ENCODE peak calls at places on chromosomes 3 and 15, in five cellular contexts. One of them, this sample, is unnamed.

GRCh38 chr3:106728315-106728821 is 648.9 kb upstream of the CCDC54 start:
- DNase-seq in psoas muscle: no peak
- DNase-seq in upper lobe of right lung: no peak
- DNase-seq in body of pancreas: no peak
- DNase-seq in A549: peak; percentile 59
- DNase-seq in this sample: no peak

GRCh38 chr15:81809543-81809942 is 236.3 kb downstream of the MEX3B start:
- DNase-seq in psoas muscle: no peak
- DNase-seq in upper lobe of right lung: no peak
- DNase-seq in body of pancreas: no peak
- DNase-seq in A549: peak; percentile 59
- DNase-seq in this sample: no peak

GRCh38 chr3:69932501-69932900 is 67.0 kb upstream of the SAMMSON start:
- DNase-seq in psoas muscle: no peak
- DNase-seq in upper lobe of right lung: no peak
- DNase-seq in body of pancreas: no peak
- DNase-seq in A549: no peak
- DNase-seq in this sample: no peak

GRCh38 chr3:143443851-143444331 is 324.3 kb downstream of the CHST2 start:
- DNase-seq in psoas muscle: no peak
- DNase-seq in upper lobe of right lung: no peak
- DNase-seq in body of pancreas: no peak
- DNase-seq in A549: peak; percentile 93
- DNase-seq in this sample: no peak

GRCh38 chr3:132405188-132405587 is 12.1 kb upstream of the DNAJC13 start:
- DNase-seq in psoas muscle: no peak
- DNase-seq in upper lobe of right lung: no peak
- DNase-seq in body of pancreas: no peak
- DNase-seq in A549: no peak
- DNase-seq in this sample: no peak

GRCh38 chr3:195897853-195898415 is 10.4 kb downstream of the TNK2 start:
- DNase-seq in psoas muscle: peak; percentile 41
- DNase-seq in upper lobe of right lung: no peak
- DNase-seq in body of pancreas: no peak
- DNase-seq in A549: no peak
- DNase-seq in this sample: no peak

GRCh38 chr15:41773332-41773728 is 954 bp upstream of the MAPKBP1 start:
- DNase-seq in psoas muscle: no peak
- DNase-seq in upper lobe of right lung: no peak
- DNase-seq in body of pancreas: no peak
- DNase-seq in A549: no peak
- DNase-seq in this sample: no peak

GRCh38 chr15:26771917-26772587 is 814 bp downstream of the GABRB3 start:
- DNase-seq in psoas muscle: no peak
- DNase-seq in upper lobe of right lung: no peak
- DNase-seq in body of pancreas: peak; percentile 25
- DNase-seq in A549: peak; percentile 52
- DNase-seq in this sample: no peak

GRCh38 chr3:73661262-73661661 is 36.5 kb upstream of the PDZRN3 start:
- DNase-seq in psoas muscle: no peak
- DNase-seq in upper lobe of right lung: no peak
- DNase-seq in body of pancreas: no peak
- DNase-seq in A549: no peak
- DNase-seq in this sample: no peak

GRCh38 chr15:39580117-39580629 is 706 bp upstream of the THBS1 start:
- DNase-seq in psoas muscle: peak; percentile 93
- DNase-seq in upper lobe of right lung: peak; percentile 97
- DNase-seq in body of pancreas: peak; percentile 92
- DNase-seq in A549: peak; percentile 86
- DNase-seq in this sample: peak; percentile 96

GRCh38 chr15:39580630-39581500 is at the start of gene THBS1:
- DNase-seq in psoas muscle: peak; percentile 84
- DNase-seq in upper lobe of right lung: peak; percentile 94
- DNase-seq in body of pancreas: peak; percentile 70
- DNase-seq in A549: peak; percentile 84
- DNase-seq in this sample: peak; percentile 83

GRCh38 chr15:39579487-39580116 is 1.3 kb upstream of the THBS1 start:
- DNase-seq in psoas muscle: peak; percentile 70
- DNase-seq in upper lobe of right lung: peak; percentile 82
- DNase-seq in body of pancreas: peak; percentile 50
- DNase-seq in A549: peak; percentile 88
- DNase-seq in this sample: peak; percentile 73

GRCh38 chr15:39581501-39582285 is 814 bp downstream of the THBS1 start:
- DNase-seq in psoas muscle: no peak
- DNase-seq in upper lobe of right lung: peak; percentile 80
- DNase-seq in body of pancreas: peak; percentile 72
- DNase-seq in A549: peak; percentile 69
- DNase-seq in this sample: no peak

GRCh38 chr15:39578851-39579486 is 1.9 kb upstream of the THBS1 start:
- DNase-seq in psoas muscle: no peak
- DNase-seq in upper lobe of right lung: no peak
- DNase-seq in body of pancreas: no peak
- DNase-seq in A549: no peak
- DNase-seq in this sample: no peak
- TF ChIP-seq CTCF in psoas muscle: no peak
- TF ChIP-seq CTCF in upper lobe of right lung: no peak
- TF ChIP-seq CTCF in body of pancreas: no peak
- TF ChIP-seq CTCF in A549: no peak
- TF ChIP-seq CTCF in this sample: no peak

DNA sequence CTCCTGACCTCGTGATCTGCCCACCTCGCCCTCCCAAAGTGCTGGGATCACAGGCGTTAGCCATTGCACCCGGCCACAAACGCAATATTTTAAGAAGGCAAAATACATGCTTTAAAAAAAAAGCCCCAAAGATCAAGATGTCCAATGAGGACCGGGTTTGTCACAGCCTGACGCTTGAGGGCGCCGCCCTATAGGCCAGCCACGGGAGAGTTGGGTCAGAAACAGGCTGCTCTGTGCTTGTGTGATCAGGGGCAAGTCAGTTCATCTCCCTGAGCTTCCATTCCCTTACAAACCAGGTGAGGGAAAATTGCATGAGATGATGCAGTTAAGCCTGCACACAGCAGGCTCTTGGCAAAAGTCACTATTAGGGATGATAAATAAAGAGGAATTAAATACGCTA is 23.9 kb downstream of the FAM174B start:
- DNase-seq in psoas muscle: no peak
- DNase-seq in upper lobe of right lung: peak; percentile 26
- DNase-seq in body of pancreas: no peak
- DNase-seq in A549: no peak
- DNase-seq in this sample: no peak
- TF ChIP-seq CTCF in psoas muscle: no peak
- TF ChIP-seq CTCF in upper lobe of right lung: no peak
- TF ChIP-seq CTCF in body of pancreas: no peak
- TF ChIP-seq CTCF in A549: no peak
- TF ChIP-seq CTCF in this sample: no peak

GRCh38 chr15:78640840-78641733 is at the start of gene CHRNB4:
- DNase-seq in psoas muscle: no peak
- DNase-seq in upper lobe of right lung: no peak
- DNase-seq in body of pancreas: no peak
- DNase-seq in A549: no peak
- DNase-seq in this sample: no peak
- TF ChIP-seq CTCF in psoas muscle: no peak
- TF ChIP-seq CTCF in upper lobe of right lung: no peak
- TF ChIP-seq CTCF in body of pancreas: no peak
- TF ChIP-seq CTCF in A549: no peak
- TF ChIP-seq CTCF in this sample: no peak

DNA sequence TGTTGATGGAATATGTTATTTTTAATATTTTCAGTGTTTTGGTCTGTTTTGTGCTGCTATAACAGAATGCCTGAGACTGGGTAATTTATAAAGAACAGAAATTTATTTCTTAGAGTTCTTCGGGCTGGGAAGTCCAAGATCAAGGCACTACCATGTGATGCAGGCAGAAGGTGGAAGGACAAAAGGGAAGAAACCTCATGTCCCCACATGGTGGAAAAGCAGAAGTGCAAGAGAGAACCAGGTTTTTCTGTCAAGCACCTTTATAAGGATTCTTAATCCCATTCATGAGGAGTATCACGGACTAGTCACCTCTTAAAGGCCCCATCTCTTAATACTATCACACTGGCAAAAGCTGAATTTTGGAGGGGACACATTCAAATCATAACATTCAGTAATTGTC is 57.9 kb upstream of the EPHB3 start:
- DNase-seq in psoas muscle: no peak
- DNase-seq in upper lobe of right lung: no peak
- DNase-seq in body of pancreas: no peak
- DNase-seq in A549: peak; percentile 12
- DNase-seq in this sample: no peak
- TF ChIP-seq CTCF in psoas muscle: no peak
- TF ChIP-seq CTCF in upper lobe of right lung: no peak
- TF ChIP-seq CTCF in body of pancreas: no peak
- TF ChIP-seq CTCF in A549: no peak
- TF ChIP-seq CTCF in this sample: no peak

DNA sequence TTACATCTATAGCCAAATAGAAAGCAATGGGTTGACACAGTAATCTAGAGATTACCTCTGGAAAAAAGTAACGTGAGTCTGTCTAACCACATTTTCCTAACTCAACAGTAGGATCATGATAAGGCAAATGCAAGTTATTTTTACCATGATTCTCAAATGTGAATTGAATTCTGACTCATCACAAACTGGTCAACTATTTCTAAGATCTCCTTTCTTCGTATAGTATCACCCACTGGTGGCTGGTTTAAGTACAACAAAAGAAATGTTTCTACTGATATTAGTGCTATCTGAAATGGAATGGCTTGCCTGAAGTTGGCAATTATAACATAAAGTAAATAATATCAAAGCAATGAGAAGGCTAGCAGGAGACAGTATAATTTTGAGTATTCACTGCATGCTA is 102.2 kb downstream of the ABI3BP start:
- DNase-seq in psoas muscle: no peak
- DNase-seq in upper lobe of right lung: no peak
- DNase-seq in body of pancreas: no peak
- DNase-seq in A549: peak; percentile 17
- DNase-seq in this sample: no peak
- TF ChIP-seq CTCF in psoas muscle: no peak
- TF ChIP-seq CTCF in upper lobe of right lung: peak; percentile 30
- TF ChIP-seq CTCF in body of pancreas: peak; percentile 9
- TF ChIP-seq CTCF in A549: no peak
- TF ChIP-seq CTCF in this sample: no peak

DNA sequence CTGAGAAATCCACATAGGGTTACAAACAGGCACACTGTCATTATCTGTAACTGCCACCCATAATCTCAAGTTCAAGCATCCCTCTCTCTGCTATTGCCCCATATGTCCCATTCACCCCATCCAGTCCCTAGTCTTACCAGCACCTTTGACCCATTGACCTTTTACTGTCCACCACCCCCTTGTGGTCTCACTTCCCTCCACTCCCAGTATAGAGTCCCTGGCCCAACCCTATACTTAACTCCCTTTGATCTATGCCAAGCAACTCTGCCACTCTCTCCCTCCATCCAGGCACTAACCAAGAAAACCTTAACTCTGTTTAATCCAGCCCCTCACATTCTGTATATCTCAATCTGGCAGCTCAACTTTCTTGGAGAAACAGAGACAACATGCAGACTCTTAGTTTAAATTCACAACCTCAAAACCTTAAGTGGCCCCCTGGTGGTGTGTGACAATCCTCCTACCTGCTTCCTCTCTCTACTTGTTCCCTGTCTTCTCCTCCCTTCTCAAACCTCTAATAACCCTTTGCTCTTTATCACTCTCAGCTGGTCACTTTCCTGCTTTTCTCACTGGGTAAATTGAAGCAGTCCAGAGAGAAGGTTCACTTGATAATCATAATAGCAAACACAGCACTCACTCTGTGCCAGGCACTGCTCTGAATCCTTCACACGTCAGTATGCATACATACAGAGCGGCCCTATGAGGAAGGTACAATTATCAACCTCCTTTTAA is 162.7 kb downstream of the STT3B start:
- DNase-seq in psoas muscle: no peak
- DNase-seq in upper lobe of right lung: no peak
- DNase-seq in body of pancreas: peak; percentile 23
- DNase-seq in A549: peak; percentile 13
- DNase-seq in this sample: no peak
- TF ChIP-seq CTCF in psoas muscle: no peak
- TF ChIP-seq CTCF in upper lobe of right lung: peak; percentile 31
- TF ChIP-seq CTCF in body of pancreas: peak; percentile 34
- TF ChIP-seq CTCF in A549: peak; percentile 7
- TF ChIP-seq CTCF in this sample: no peak

GRCh38 chr3:79846148-79846933 is 78.5 kb upstream of the ROBO1 start:
- DNase-seq in psoas muscle: no peak
- DNase-seq in upper lobe of right lung: no peak
- DNase-seq in body of pancreas: no peak
- DNase-seq in A549: peak; percentile 17
- DNase-seq in this sample: no peak
- TF ChIP-seq CTCF in psoas muscle: peak; percentile 22
- TF ChIP-seq CTCF in upper lobe of right lung: peak; percentile 24
- TF ChIP-seq CTCF in body of pancreas: peak; percentile 10
- TF ChIP-seq CTCF in A549: no peak
- TF ChIP-seq CTCF in this sample: no peak

GRCh38 chr3:139557041-139557440 is 17.5 kb upstream of the RBP1 start:
- DNase-seq in psoas muscle: no peak
- DNase-seq in upper lobe of right lung: no peak
- DNase-seq in body of pancreas: peak; percentile 40
- DNase-seq in A549: no peak
- DNase-seq in this sample: no peak
- TF ChIP-seq CTCF in psoas muscle: no peak
- TF ChIP-seq CTCF in upper lobe of right lung: no peak
- TF ChIP-seq CTCF in body of pancreas: no peak
- TF ChIP-seq CTCF in A549: no peak
- TF ChIP-seq CTCF in this sample: no peak

DNA sequence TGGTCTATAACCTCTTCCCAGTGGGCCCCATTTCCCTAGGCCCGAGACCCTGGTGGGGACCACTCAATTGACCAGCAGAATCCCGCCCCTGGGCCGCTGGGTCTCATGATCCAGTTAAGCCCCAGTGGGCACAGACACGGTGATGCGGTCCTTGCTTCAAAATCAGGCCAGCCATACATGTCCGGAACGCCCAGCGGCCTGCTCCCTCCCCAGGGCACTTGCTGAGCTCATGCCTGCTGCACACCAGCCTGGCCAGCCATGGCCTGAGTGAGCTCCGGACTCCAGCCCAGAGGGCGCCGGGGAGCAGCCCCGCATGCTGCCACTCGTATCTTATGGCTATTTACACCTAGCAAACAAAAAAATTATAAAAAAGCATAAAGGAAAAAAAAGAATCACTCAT is 34.4 kb upstream of the IQSEC1 start:
- DNase-seq in psoas muscle: peak; percentile 28
- DNase-seq in upper lobe of right lung: peak; percentile 50
- DNase-seq in body of pancreas: no peak
- DNase-seq in A549: no peak
- DNase-seq in this sample: no peak
- TF ChIP-seq CTCF in psoas muscle: no peak
- TF ChIP-seq CTCF in upper lobe of right lung: no peak
- TF ChIP-seq CTCF in body of pancreas: no peak
- TF ChIP-seq CTCF in A549: no peak
- TF ChIP-seq CTCF in this sample: no peak

This sample was measured in omental fat pad.